ENCODE peak calls at places on chromosome 4, in six cellular contexts. One of them, this sample, is unnamed.

GRCh38 chr4:151043803-151044535 is 28.9 kb upstream of the LRBA start:
- DNase-seq in ovary: no peak
- DNase-seq in NCI-H1105 treated with DMSO at 0.1 percent for 48 hours: no peak
- DNase-seq in stimulated activated CD4-positive, alpha-beta T cell treated with anti-CD3 and anti-CD28 coated beads, TNF-alpha, amount 100 ng/mL, for 1 hour: no peak
- DNase-seq in globus pallidus: no peak
- DNase-seq in COR-L47: no peak
- DNase-seq in this sample: no peak

GRCh38 chr4:124092101-124093057 is 620.2 kb downstream of the ANKRD50 start:
- DNase-seq in ovary: no peak
- DNase-seq in NCI-H1105 treated with DMSO at 0.1 percent for 48 hours: no peak
- DNase-seq in stimulated activated CD4-positive, alpha-beta T cell treated with anti-CD3 and anti-CD28 coated beads, TNF-alpha, amount 100 ng/mL, for 1 hour: no peak
- DNase-seq in globus pallidus: no peak
- DNase-seq in COR-L47: no peak
- DNase-seq in this sample: no peak

GRCh38 chr4:177302371-177303100 is 7.1 kb upstream of the NEIL3 start:
- DNase-seq in ovary: no peak
- DNase-seq in NCI-H1105 treated with DMSO at 0.1 percent for 48 hours: no peak
- DNase-seq in stimulated activated CD4-positive, alpha-beta T cell treated with anti-CD3 and anti-CD28 coated beads, TNF-alpha, amount 100 ng/mL, for 1 hour: no peak
- DNase-seq in globus pallidus: no peak
- DNase-seq in COR-L47: no peak
- DNase-seq in this sample: no peak

GRCh38 chr4:28557755-28558154 is 1697.1 kb downstream of the STIM2 start:
- DNase-seq in ovary: no peak
- DNase-seq in NCI-H1105 treated with DMSO at 0.1 percent for 48 hours: no peak
- DNase-seq in stimulated activated CD4-positive, alpha-beta T cell treated with anti-CD3 and anti-CD28 coated beads, TNF-alpha, amount 100 ng/mL, for 1 hour: no peak
- DNase-seq in globus pallidus: no peak
- DNase-seq in COR-L47: no peak
- DNase-seq in this sample: no peak

GRCh38 chr4:56646341-56646740 is 34.8 kb downstream of the HOPX start:
- DNase-seq in ovary: no peak
- DNase-seq in NCI-H1105 treated with DMSO at 0.1 percent for 48 hours: no peak
- DNase-seq in stimulated activated CD4-positive, alpha-beta T cell treated with anti-CD3 and anti-CD28 coated beads, TNF-alpha, amount 100 ng/mL, for 1 hour: no peak
- DNase-seq in globus pallidus: no peak
- DNase-seq in COR-L47: no peak
- DNase-seq in this sample: no peak

GRCh38 chr4:8353912-8354453 is 84.4 kb downstream of the HTRA3 start:
- DNase-seq in ovary: no peak
- DNase-seq in NCI-H1105 treated with DMSO at 0.1 percent for 48 hours: no peak
- DNase-seq in stimulated activated CD4-positive, alpha-beta T cell treated with anti-CD3 and anti-CD28 coated beads, TNF-alpha, amount 100 ng/mL, for 1 hour: no peak
- DNase-seq in globus pallidus: no peak
- DNase-seq in COR-L47: no peak
- DNase-seq in this sample: no peak

GRCh38 chr4:18051281-18051680 is 29.7 kb upstream of the LCORL start:
- DNase-seq in ovary: no peak
- DNase-seq in NCI-H1105 treated with DMSO at 0.1 percent for 48 hours: no peak
- DNase-seq in stimulated activated CD4-positive, alpha-beta T cell treated with anti-CD3 and anti-CD28 coated beads, TNF-alpha, amount 100 ng/mL, for 1 hour: no peak
- DNase-seq in globus pallidus: no peak
- DNase-seq in COR-L47: no peak
- DNase-seq in this sample: no peak

GRCh38 chr4:970046-970745 is 3.2 kb downstream of the DGKQ start:
- DNase-seq in ovary: no peak
- DNase-seq in NCI-H1105 treated with DMSO at 0.1 percent for 48 hours: no peak
- DNase-seq in stimulated activated CD4-positive, alpha-beta T cell treated with anti-CD3 and anti-CD28 coated beads, TNF-alpha, amount 100 ng/mL, for 1 hour: no peak
- DNase-seq in globus pallidus: no peak
- DNase-seq in COR-L47: no peak
- DNase-seq in this sample: no peak

GRCh38 chr4:80073362-80074008 is 456 bp upstream of the ANTXR2 start:
- DNase-seq in ovary: no peak
- DNase-seq in NCI-H1105 treated with DMSO at 0.1 percent for 48 hours: no peak
- DNase-seq in stimulated activated CD4-positive, alpha-beta T cell treated with anti-CD3 and anti-CD28 coated beads, TNF-alpha, amount 100 ng/mL, for 1 hour: no peak
- DNase-seq in globus pallidus: no peak
- DNase-seq in COR-L47: no peak
- DNase-seq in this sample: no peak

GRCh38 chr4:25938251-25939186 is 24.5 kb downstream of the SMIM20 start:
- DNase-seq in ovary: no peak
- DNase-seq in NCI-H1105 treated with DMSO at 0.1 percent for 48 hours: no peak
- DNase-seq in stimulated activated CD4-positive, alpha-beta T cell treated with anti-CD3 and anti-CD28 coated beads, TNF-alpha, amount 100 ng/mL, for 1 hour: no peak
- DNase-seq in globus pallidus: no peak
- DNase-seq in COR-L47: no peak
- DNase-seq in this sample: no peak

GRCh38 chr4:152634110-152634760 is 45.6 kb downstream of the TMEM154 start:
- DNase-seq in ovary: no peak
- DNase-seq in NCI-H1105 treated with DMSO at 0.1 percent for 48 hours: no peak
- DNase-seq in stimulated activated CD4-positive, alpha-beta T cell treated with anti-CD3 and anti-CD28 coated beads, TNF-alpha, amount 100 ng/mL, for 1 hour: no peak
- DNase-seq in globus pallidus: no peak
- DNase-seq in COR-L47: no peak
- DNase-seq in this sample: no peak

GRCh38 chr4:144583658-144584057 is 62.3 kb upstream of the HHIP start:
- DNase-seq in ovary: no peak
- DNase-seq in NCI-H1105 treated with DMSO at 0.1 percent for 48 hours: no peak
- DNase-seq in stimulated activated CD4-positive, alpha-beta T cell treated with anti-CD3 and anti-CD28 coated beads, TNF-alpha, amount 100 ng/mL, for 1 hour: no peak
- DNase-seq in globus pallidus: peak; percentile 46
- DNase-seq in COR-L47: no peak
- DNase-seq in this sample: no peak

GRCh38 chr4:11741190-11741652 is 312.5 kb upstream of the HS3ST1 start:
- DNase-seq in ovary: no peak
- DNase-seq in NCI-H1105 treated with DMSO at 0.1 percent for 48 hours: no peak
- DNase-seq in stimulated activated CD4-positive, alpha-beta T cell treated with anti-CD3 and anti-CD28 coated beads, TNF-alpha, amount 100 ng/mL, for 1 hour: no peak
- DNase-seq in globus pallidus: no peak
- DNase-seq in COR-L47: no peak
- DNase-seq in this sample: no peak

GRCh38 chr4:4640692-4641091 is 98.8 kb upstream of the STX18 start:
- DNase-seq in ovary: no peak
- DNase-seq in NCI-H1105 treated with DMSO at 0.1 percent for 48 hours: no peak
- DNase-seq in stimulated activated CD4-positive, alpha-beta T cell treated with anti-CD3 and anti-CD28 coated beads, TNF-alpha, amount 100 ng/mL, for 1 hour: no peak
- DNase-seq in globus pallidus: no peak
- DNase-seq in COR-L47: no peak
- DNase-seq in this sample: no peak

GRCh38 chr4:137648531-137648930 is 116.2 kb upstream of the PCDH18 start:
- DNase-seq in ovary: no peak
- DNase-seq in NCI-H1105 treated with DMSO at 0.1 percent for 48 hours: no peak
- DNase-seq in stimulated activated CD4-positive, alpha-beta T cell treated with anti-CD3 and anti-CD28 coated beads, TNF-alpha, amount 100 ng/mL, for 1 hour: no peak
- DNase-seq in globus pallidus: peak; percentile 33
- DNase-seq in COR-L47: no peak
- DNase-seq in this sample: no peak

GRCh38 chr4:179415016-179415841 is 1973.0 kb upstream of the AGA start:
- DNase-seq in ovary: no peak
- DNase-seq in NCI-H1105 treated with DMSO at 0.1 percent for 48 hours: no peak
- DNase-seq in stimulated activated CD4-positive, alpha-beta T cell treated with anti-CD3 and anti-CD28 coated beads, TNF-alpha, amount 100 ng/mL, for 1 hour: no peak
- DNase-seq in globus pallidus: no peak
- DNase-seq in COR-L47: no peak
- DNase-seq in this sample: no peak

GRCh38 chr4:75848891-75849290 is 53.4 kb downstream of the PPEF2 start:
- DNase-seq in ovary: no peak
- DNase-seq in NCI-H1105 treated with DMSO at 0.1 percent for 48 hours: no peak
- DNase-seq in stimulated activated CD4-positive, alpha-beta T cell treated with anti-CD3 and anti-CD28 coated beads, TNF-alpha, amount 100 ng/mL, for 1 hour: no peak
- DNase-seq in globus pallidus: no peak
- DNase-seq in COR-L47: no peak
- DNase-seq in this sample: no peak

GRCh38 chr4:38639245-38639644 is 24.8 kb upstream of the KLF3 start:
- DNase-seq in ovary: no peak
- DNase-seq in NCI-H1105 treated with DMSO at 0.1 percent for 48 hours: no peak
- DNase-seq in stimulated activated CD4-positive, alpha-beta T cell treated with anti-CD3 and anti-CD28 coated beads, TNF-alpha, amount 100 ng/mL, for 1 hour: no peak
- DNase-seq in globus pallidus: no peak
- DNase-seq in COR-L47: no peak
- DNase-seq in this sample: no peak

GRCh38 chr4:180134116-180134866 is 2108.9 kb upstream of the TENM3 start:
- DNase-seq in ovary: no peak
- DNase-seq in NCI-H1105 treated with DMSO at 0.1 percent for 48 hours: no peak
- DNase-seq in stimulated activated CD4-positive, alpha-beta T cell treated with anti-CD3 and anti-CD28 coated beads, TNF-alpha, amount 100 ng/mL, for 1 hour: no peak
- DNase-seq in globus pallidus: peak; percentile 16
- DNase-seq in COR-L47: no peak
- DNase-seq in this sample: no peak

GRCh38 chr4:176540814-176541213 is 221.0 kb downstream of the SPCS3 start:
- DNase-seq in ovary: no peak
- DNase-seq in NCI-H1105 treated with DMSO at 0.1 percent for 48 hours: no peak
- DNase-seq in stimulated activated CD4-positive, alpha-beta T cell treated with anti-CD3 and anti-CD28 coated beads, TNF-alpha, amount 100 ng/mL, for 1 hour: no peak
- DNase-seq in globus pallidus: no peak
- DNase-seq in COR-L47: no peak
- DNase-seq in this sample: no peak

GRCh38 chr4:88963817-88964216 is 93.2 kb downstream of the FAM13A start:
- DNase-seq in ovary: no peak
- DNase-seq in NCI-H1105 treated with DMSO at 0.1 percent for 48 hours: peak; percentile 23
- DNase-seq in stimulated activated CD4-positive, alpha-beta T cell treated with anti-CD3 and anti-CD28 coated beads, TNF-alpha, amount 100 ng/mL, for 1 hour: no peak
- DNase-seq in globus pallidus: no peak
- DNase-seq in COR-L47: no peak
- DNase-seq in this sample: no peak

GRCh38 chr4:1644906-1645657 is 39.0 kb downstream of the FAM53A start:
- DNase-seq in ovary: no peak
- DNase-seq in NCI-H1105 treated with DMSO at 0.1 percent for 48 hours: no peak
- DNase-seq in stimulated activated CD4-positive, alpha-beta T cell treated with anti-CD3 and anti-CD28 coated beads, TNF-alpha, amount 100 ng/mL, for 1 hour: no peak
- DNase-seq in globus pallidus: peak; percentile 95
- DNase-seq in COR-L47: no peak
- DNase-seq in this sample: peak; percentile 86

GRCh38 chr4:128871948-128872347 is 62.4 kb downstream of the JADE1 start:
- DNase-seq in ovary: no peak
- DNase-seq in NCI-H1105 treated with DMSO at 0.1 percent for 48 hours: no peak
- DNase-seq in stimulated activated CD4-positive, alpha-beta T cell treated with anti-CD3 and anti-CD28 coated beads, TNF-alpha, amount 100 ng/mL, for 1 hour: no peak
- DNase-seq in globus pallidus: no peak
- DNase-seq in COR-L47: no peak
- DNase-seq in this sample: no peak

GRCh38 chr4:154953691-154954090 is 172.6 kb downstream of the RBM46 start:
- DNase-seq in ovary: no peak
- DNase-seq in NCI-H1105 treated with DMSO at 0.1 percent for 48 hours: no peak
- DNase-seq in stimulated activated CD4-positive, alpha-beta T cell treated with anti-CD3 and anti-CD28 coated beads, TNF-alpha, amount 100 ng/mL, for 1 hour: no peak
- DNase-seq in globus pallidus: no peak
- DNase-seq in COR-L47: no peak
- DNase-seq in this sample: no peak

GRCh38 chr4:124903995-124904722 is 191.6 kb upstream of the ANKRD50 start:
- DNase-seq in ovary: no peak
- DNase-seq in NCI-H1105 treated with DMSO at 0.1 percent for 48 hours: peak; percentile 66
- DNase-seq in stimulated activated CD4-positive, alpha-beta T cell treated with anti-CD3 and anti-CD28 coated beads, TNF-alpha, amount 100 ng/mL, for 1 hour: no peak
- DNase-seq in globus pallidus: no peak
- DNase-seq in COR-L47: peak; percentile 38
- DNase-seq in this sample: no peak

GRCh38 chr4:5465956-5466355 is 242.4 kb downstream of the EVC2 start:
- DNase-seq in ovary: no peak
- DNase-seq in NCI-H1105 treated with DMSO at 0.1 percent for 48 hours: no peak
- DNase-seq in stimulated activated CD4-positive, alpha-beta T cell treated with anti-CD3 and anti-CD28 coated beads, TNF-alpha, amount 100 ng/mL, for 1 hour: no peak
- DNase-seq in globus pallidus: no peak
- DNase-seq in COR-L47: no peak
- DNase-seq in this sample: no peak

GRCh38 chr4:112284662-112285411 is 867 bp downstream of the TIFA start:
- DNase-seq in ovary: peak; percentile 39
- DNase-seq in NCI-H1105 treated with DMSO at 0.1 percent for 48 hours: no peak
- DNase-seq in stimulated activated CD4-positive, alpha-beta T cell treated with anti-CD3 and anti-CD28 coated beads, TNF-alpha, amount 100 ng/mL, for 1 hour: no peak
- DNase-seq in globus pallidus: peak; percentile 39
- DNase-seq in COR-L47: no peak
- DNase-seq in this sample: no peak

GRCh38 chr4:6681191-6681590 is 12.5 kb upstream of the S100P start:
- DNase-seq in ovary: no peak
- DNase-seq in NCI-H1105 treated with DMSO at 0.1 percent for 48 hours: no peak
- DNase-seq in stimulated activated CD4-positive, alpha-beta T cell treated with anti-CD3 and anti-CD28 coated beads, TNF-alpha, amount 100 ng/mL, for 1 hour: no peak
- DNase-seq in globus pallidus: no peak
- DNase-seq in COR-L47: no peak
- DNase-seq in this sample: no peak

GRCh38 chr4:123546123-123546654 is 149.6 kb downstream of the SPRY1 start:
- DNase-seq in ovary: no peak
- DNase-seq in NCI-H1105 treated with DMSO at 0.1 percent for 48 hours: no peak
- DNase-seq in stimulated activated CD4-positive, alpha-beta T cell treated with anti-CD3 and anti-CD28 coated beads, TNF-alpha, amount 100 ng/mL, for 1 hour: no peak
- DNase-seq in globus pallidus: no peak
- DNase-seq in COR-L47: no peak
- DNase-seq in this sample: no peak

GRCh38 chr4:183142566-183143545 is 43.8 kb downstream of the WWC2 start:
- DNase-seq in ovary: no peak
- DNase-seq in NCI-H1105 treated with DMSO at 0.1 percent for 48 hours: no peak
- DNase-seq in stimulated activated CD4-positive, alpha-beta T cell treated with anti-CD3 and anti-CD28 coated beads, TNF-alpha, amount 100 ng/mL, for 1 hour: no peak
- DNase-seq in globus pallidus: no peak
- DNase-seq in COR-L47: peak; percentile 11
- DNase-seq in this sample: no peak

GRCh38 chr4:141541851-141542250 is 94.5 kb upstream of the IL15 start:
- DNase-seq in ovary: no peak
- DNase-seq in NCI-H1105 treated with DMSO at 0.1 percent for 48 hours: no peak
- DNase-seq in stimulated activated CD4-positive, alpha-beta T cell treated with anti-CD3 and anti-CD28 coated beads, TNF-alpha, amount 100 ng/mL, for 1 hour: no peak
- DNase-seq in globus pallidus: no peak
- DNase-seq in COR-L47: no peak
- DNase-seq in this sample: no peak

GRCh38 chr4:42234817-42235216 is 82.4 kb upstream of the BEND4 start:
- DNase-seq in ovary: no peak
- DNase-seq in NCI-H1105 treated with DMSO at 0.1 percent for 48 hours: no peak
- DNase-seq in stimulated activated CD4-positive, alpha-beta T cell treated with anti-CD3 and anti-CD28 coated beads, TNF-alpha, amount 100 ng/mL, for 1 hour: no peak
- DNase-seq in globus pallidus: no peak
- DNase-seq in COR-L47: no peak
- DNase-seq in this sample: no peak

GRCh38 chr4:123477804-123478209 is 81.2 kb downstream of the SPRY1 start:
- DNase-seq in ovary: no peak
- DNase-seq in NCI-H1105 treated with DMSO at 0.1 percent for 48 hours: no peak
- DNase-seq in stimulated activated CD4-positive, alpha-beta T cell treated with anti-CD3 and anti-CD28 coated beads, TNF-alpha, amount 100 ng/mL, for 1 hour: no peak
- DNase-seq in globus pallidus: no peak
- DNase-seq in COR-L47: no peak
- DNase-seq in this sample: no peak

GRCh38 chr4:46955601-46956000 is 37.8 kb downstream of the GABRA4 start:
- DNase-seq in ovary: no peak
- DNase-seq in NCI-H1105 treated with DMSO at 0.1 percent for 48 hours: no peak
- DNase-seq in stimulated activated CD4-positive, alpha-beta T cell treated with anti-CD3 and anti-CD28 coated beads, TNF-alpha, amount 100 ng/mL, for 1 hour: no peak
- DNase-seq in globus pallidus: no peak
- DNase-seq in COR-L47: no peak
- DNase-seq in this sample: no peak

GRCh38 chr4:25406081-25406692 is 29.1 kb downstream of the ANAPC4 start:
- DNase-seq in ovary: no peak
- DNase-seq in NCI-H1105 treated with DMSO at 0.1 percent for 48 hours: no peak
- DNase-seq in stimulated activated CD4-positive, alpha-beta T cell treated with anti-CD3 and anti-CD28 coated beads, TNF-alpha, amount 100 ng/mL, for 1 hour: no peak
- DNase-seq in globus pallidus: no peak
- DNase-seq in COR-L47: no peak
- DNase-seq in this sample: no peak

GRCh38 chr4:183422962-183423653 is 21.3 kb upstream of the CDKN2AIP start:
- DNase-seq in ovary: no peak
- DNase-seq in NCI-H1105 treated with DMSO at 0.1 percent for 48 hours: no peak
- DNase-seq in stimulated activated CD4-positive, alpha-beta T cell treated with anti-CD3 and anti-CD28 coated beads, TNF-alpha, amount 100 ng/mL, for 1 hour: no peak
- DNase-seq in globus pallidus: no peak
- DNase-seq in COR-L47: no peak
- DNase-seq in this sample: no peak

GRCh38 chr4:18859468-18859867 is 837.9 kb upstream of the LCORL start:
- DNase-seq in ovary: no peak
- DNase-seq in NCI-H1105 treated with DMSO at 0.1 percent for 48 hours: no peak
- DNase-seq in stimulated activated CD4-positive, alpha-beta T cell treated with anti-CD3 and anti-CD28 coated beads, TNF-alpha, amount 100 ng/mL, for 1 hour: no peak
- DNase-seq in globus pallidus: no peak
- DNase-seq in COR-L47: no peak
- DNase-seq in this sample: no peak

GRCh38 chr4:186644737-186645261 is 78.9 kb downstream of the FAT1 start:
- DNase-seq in ovary: no peak
- DNase-seq in NCI-H1105 treated with DMSO at 0.1 percent for 48 hours: no peak
- DNase-seq in stimulated activated CD4-positive, alpha-beta T cell treated with anti-CD3 and anti-CD28 coated beads, TNF-alpha, amount 100 ng/mL, for 1 hour: no peak
- DNase-seq in globus pallidus: no peak
- DNase-seq in COR-L47: no peak
- DNase-seq in this sample: no peak

GRCh38 chr4:62560858-62561257 is 1360.7 kb downstream of the ADGRL3 start:
- DNase-seq in ovary: no peak
- DNase-seq in NCI-H1105 treated with DMSO at 0.1 percent for 48 hours: no peak
- DNase-seq in stimulated activated CD4-positive, alpha-beta T cell treated with anti-CD3 and anti-CD28 coated beads, TNF-alpha, amount 100 ng/mL, for 1 hour: no peak
- DNase-seq in globus pallidus: no peak
- DNase-seq in COR-L47: no peak
- DNase-seq in this sample: no peak

This sample was measured in caudate nucleus.